ENCODE peak calls at places on chromosome 20, in five cellular contexts. D, N, U, A and Z are unnamed samples.

GRCh38 chr20:9660236-9660868 is 146.0 kb downstream of the LAMP5 start:
- DNase-seq in D (peak), N (peak), U (no peak), A (peak), Z (peak)

GRCh38 chr20:20435453-20435852 is 67.5 kb downstream of the INSM1 start:
- DNase-seq in D (no peak), N (peak), U (no peak), A (no peak), Z (no peak)

GRCh38 chr20:61754976-61755778 is 310.5 kb downstream of the TAF4 start:
- DNase-seq in D (no peak), N (no peak), U (no peak), A (no peak), Z (no peak)

GRCh38 chr20:24208652-24209051 is 220.1 kb upstream of the GGTLC1 start:
- DNase-seq in D (peak), N (peak), U (no peak), A (peak), Z (no peak)

GRCh38 chr20:17809714-17810631 is 110.2 kb downstream of the BANF2 start:
- DNase-seq in D (no peak), N (no peak), U (no peak), A (no peak), Z (no peak)

GRCh38 chr20:12925214-12925755 is 83.5 kb upstream of the SPTLC3 start:
- DNase-seq in D (peak), N (peak), U (no peak), A (peak), Z (peak)

GRCh38 chr20:58384821-58385220 is 4.2 kb upstream of the VAPB start:
- DNase-seq in D (no peak), N (no peak), U (no peak), A (no peak), Z (no peak)

GRCh38 chr20:5918856-5919633 is 31.3 kb downstream of the TRMT6 start:
- DNase-seq in D (no peak), N (no peak), U (no peak), A (peak), Z (peak)

GRCh38 chr20:7358670-7359069 is 581.6 kb downstream of the HAO1 start:
- DNase-seq in D (peak), N (peak), U (no peak), A (no peak), Z (no peak)

GRCh38 chr20:58891686-58892125 is 39.2 kb downstream of the GNAS start:
- DNase-seq in D (peak), N (peak), U (no peak), A (peak), Z (peak)

GRCh38 chr20:63155266-63156165 is 60.4 kb downstream of the YTHDF1 start:
- DNase-seq in D (no peak), N (no peak), U (no peak), A (no peak), Z (no peak)

GRCh38 chr20:41483553-41483930 is 116.9 kb upstream of the EMILIN3 start:
- DNase-seq in D (no peak), N (no peak), U (no peak), A (peak), Z (no peak)

GRCh38 chr20:36593347-36593746 is 12.2 kb upstream of the RAB5IF start:
- DNase-seq in D (no peak), N (no peak), U (no peak), A (no peak), Z (no peak)

GRCh38 chr20:40510622-40511021 is 178.4 kb downstream of the MAFB start:
- DNase-seq in D (no peak), N (no peak), U (no peak), A (no peak), Z (no peak)